ENCODE peak calls at places on chromosomes 7 and 10, in five cellular contexts. M, P, Z, T and H are unnamed samples.

GRCh38 chr10:53700227-53700626 is 927.6 kb upstream of the MBL2 start:
- DNase-seq in M (no peak), P (no peak), Z (no peak), T (no peak), H (no peak)

GRCh38 chr10:67401711-67402110 is 294.3 kb downstream of the CTNNA3 start:
- DNase-seq in M (no peak), P (peak; percentile 71), Z (no peak), T (no peak), H (no peak)

GRCh38 chr7:81155654-81156373 is 237.0 kb upstream of the SEMA3C start:
- DNase-seq in M (no peak), P (peak; percentile 32), Z (no peak), T (no peak), H (no peak)

GRCh38 chr7:46990761-46991160 is 591.1 kb downstream of the TNS3 start:
- DNase-seq in M (peak; percentile 55), P (no peak), Z (no peak), T (no peak), H (no peak)

GRCh38 chr7:138934861-138935260 is 46.3 kb downstream of the KIAA1549 start:
- DNase-seq in M (peak; percentile 40), P (no peak), Z (no peak), T (no peak), H (no peak)

GRCh38 chr10:70887804-70888800 is at the start of gene PCBD1:
- DNase-seq in M (peak; percentile 36), P (peak; percentile 78), Z (peak; percentile 84), T (peak; percentile 44), H (peak; percentile 39)

GRCh38 chr10:3775671-3776551 is 9.1 kb downstream of the KLF6 start:
- DNase-seq in M (peak; percentile 67), P (peak; percentile 75), Z (no peak), T (no peak), H (no peak)

GRCh38 chr7:39085590-39086049 is 107.9 kb downstream of the POU6F2 start:
- DNase-seq in M (no peak), P (peak; percentile 45), Z (peak; percentile 16), T (peak; percentile 46), H (no peak)

GRCh38 chr7:24035653-24036414 is 248.2 kb upstream of the NPY start:
- DNase-seq in M (no peak), P (no peak), Z (no peak), T (no peak), H (no peak)

GRCh38 chr7:47669178-47669878 is 87.4 kb upstream of the TNS3 start:
- DNase-seq in M (peak; percentile 96), P (no peak), Z (peak; percentile 85), T (peak; percentile 80), H (no peak)

GRCh38 chr7:54879776-54880175 is 120.8 kb upstream of the SEC61G start:
- DNase-seq in M (peak; percentile 55), P (no peak), Z (no peak), T (no peak), H (no peak)

GRCh38 chr7:14483663-14484062 is 418.9 kb downstream of the DGKB start:
- DNase-seq in M (no peak), P (peak; percentile 25), Z (no peak), T (no peak), H (no peak)

GRCh38 chr7:105210721-105211205 is 178.0 kb downstream of the SRPK2 start:
- DNase-seq in M (no peak), P (peak; percentile 50), Z (peak; percentile 66), T (no peak), H (no peak)

GRCh38 chr10:131854579-131855335 is 46.1 kb upstream of the PPP2R2D start:
- DNase-seq in M (no peak), P (no peak), Z (no peak), T (no peak), H (no peak)

GRCh38 chr7:80967536-80968297 is 48.9 kb upstream of the SEMA3C start:
- DNase-seq in M (no peak), P (no peak), Z (no peak), T (no peak), H (no peak)

GRCh38 chr10:31836569-31837406 is 91.8 kb downstream of the ARHGAP12 start:
- DNase-seq in M (peak; percentile 48), P (peak; percentile 87), Z (no peak), T (peak; percentile 14), H (no peak)

GRCh38 chr7:1985071-1985470 is 247.7 kb downstream of the MAD1L1 start:
- DNase-seq in M (no peak), P (no peak), Z (peak; percentile 0), T (no peak), H (no peak)

GRCh38 chr7:43764807-43765491 is 6.5 kb downstream of the BLVRA start:
- DNase-seq in M (peak; percentile 43), P (no peak), Z (no peak), T (no peak), H (no peak)

GRCh38 chr10:78890506-78890905 is 178.3 kb upstream of the ZMIZ1 start:
- DNase-seq in M (no peak), P (no peak), Z (no peak), T (no peak), H (no peak)

GRCh38 chr7:152313879-152314604 is 121.8 kb downstream of the KMT2C start:
- DNase-seq in M (peak; percentile 79), P (no peak), Z (no peak), T (no peak), H (no peak)

GRCh38 chr7:596071-596818 is 76.6 kb upstream of the PDGFA start:
- DNase-seq in M (no peak), P (no peak), Z (no peak), T (no peak), H (no peak)

GRCh38 chr7:17362439-17363095 is 64.1 kb downstream of the AHR start:
- DNase-seq in M (peak; percentile 34), P (no peak), Z (no peak), T (no peak), H (no peak)

GRCh38 chr7:107815254-107815882 is 12.3 kb upstream of the SLC26A3 start:
- DNase-seq in M (no peak), P (no peak), Z (no peak), T (no peak), H (no peak)

GRCh38 chr10:61965694-61966284 is 64.3 kb downstream of the ARID5B start:
- DNase-seq in M (no peak), P (no peak), Z (no peak), T (no peak), H (no peak)

GRCh38 chr10:77005901-77006300 is 631.7 kb downstream of the KCNMA1 start:
- DNase-seq in M (no peak), P (no peak), Z (no peak), T (no peak), H (no peak)

GRCh38 chr7:1586126-1586826 is 16.4 kb upstream of the PSMG3 start:
- DNase-seq in M (no peak), P (no peak), Z (no peak), T (no peak), H (no peak)

GRCh38 chr7:36507868-36508440 is 118.3 kb downstream of the ANLN start:
- DNase-seq in M (no peak), P (no peak), Z (no peak), T (no peak), H (no peak)

GRCh38 chr10:112490543-112490942 is 43.5 kb downstream of the VTI1A start:
- DNase-seq in M (peak; percentile 2), P (no peak), Z (no peak), T (no peak), H (no peak)

GRCh38 chr10:131167036-131167860 is 144.3 kb downstream of the TCERG1L start:
- DNase-seq in M (no peak), P (no peak), Z (no peak), T (no peak), H (no peak)

GRCh38 chr7:22083711-22084289 is 138.1 kb upstream of the CDCA7L start:
- DNase-seq in M (no peak), P (peak; percentile 14), Z (peak; percentile 33), T (no peak), H (no peak)

GRCh38 chr7:70696139-70696782 is 435.7 kb upstream of the GALNT17 start:
- DNase-seq in M (peak; percentile 52), P (no peak), Z (no peak), T (no peak), H (no peak)

GRCh38 chr10:104299031-104299904 is 30.3 kb downstream of the GSTO2 start:
- DNase-seq in M (peak; percentile 94), P (no peak), Z (peak; percentile 53), T (no peak), H (no peak)

GRCh38 chr7:127791790-127792189 is 139.8 kb downstream of the SND1 start:
- DNase-seq in M (peak; percentile 59), P (no peak), Z (no peak), T (no peak), H (no peak)

GRCh38 chr7:676246-676971 is 50.1 kb upstream of the DNAAF5 start:
- DNase-seq in M (no peak), P (no peak), Z (no peak), T (peak; percentile 72), H (no peak)

GRCh38 chr10:96642530-96642929 is 55.7 kb upstream of the TM9SF3 start:
- DNase-seq in M (no peak), P (no peak), Z (no peak), T (no peak), H (no peak)
- H3K27ac ChIP-seq in M (no peak overlapping the region), P (no peak overlapping the region), Z (no peak overlapping the region), T (no peak overlapping the region), H (no peak overlapping the region)

GRCh38 chr7:74338366-74339108 is 49.3 kb downstream of the CLIP2 start:
- DNase-seq in M (no peak), P (no peak), Z (no peak), T (no peak), H (no peak)

GRCh38 chr7:74332373-74333176 is 43.4 kb downstream of the CLIP2 start:
- DNase-seq in M (no peak), P (no peak), Z (no peak), T (no peak), H (no peak)

GRCh38 chr7:74329225-74329624 is 40.0 kb downstream of the CLIP2 start:
- DNase-seq in M (no peak), P (no peak), Z (no peak), T (no peak), H (no peak)

GRCh38 chr7:74337926-74338325 is 48.7 kb downstream of the CLIP2 start:
- DNase-seq in M (no peak), P (no peak), Z (no peak), T (no peak), H (no peak)

GRCh38 chr7:74334026-74334425 is 44.8 kb downstream of the CLIP2 start:
- DNase-seq in M (peak; percentile 94), P (no peak), Z (no peak), T (no peak), H (no peak)
- H3K27ac ChIP-seq in M (peak overlapping the region; percentile 12), P (no peak overlapping the region), Z (no peak overlapping the region), T (no peak overlapping the region), H (no peak overlapping the region)

GRCh38 chr7:95725170-95725569 is 47.2 kb upstream of the DYNC1I1 start:
- DNase-seq in M (no peak), P (peak; percentile 43), Z (no peak), T (no peak), H (no peak)
- H3K27ac ChIP-seq in M (no peak overlapping the region), P (no peak overlapping the region), Z (no peak overlapping the region), T (no peak overlapping the region), H (no peak overlapping the region)

GRCh38 chr7:27101906-27102577 is 441 bp downstream of the HOXA2 start:
- DNase-seq in M (peak; percentile 35), P (peak; percentile 35), Z (no peak), T (no peak), H (no peak)

GRCh38 chr7:27099224-27099838 is 3.2 kb downstream of the HOXA2 start:
- DNase-seq in M (peak; percentile 71), P (peak; percentile 63), Z (no peak), T (no peak), H (no peak)

GRCh38 chr7:27099839-27100225 is 2.7 kb downstream of the HOXA2 start:
- DNase-seq in M (peak; percentile 46), P (no peak), Z (no peak), T (no peak), H (no peak)

GRCh38 chr7:27101188-27101905 is 1.1 kb downstream of the HOXA2 start:
- DNase-seq in M (peak; percentile 75), P (no peak), Z (no peak), T (no peak), H (no peak)

GRCh38 chr7:27100601-27101187 is 1.8 kb downstream of the HOXA2 start:
- DNase-seq in M (peak; percentile 54), P (peak; percentile 62), Z (no peak), T (no peak), H (no peak)
- H3K27ac ChIP-seq in M (peak overlapping the region; percentile 96), P (no peak overlapping the region), Z (peak overlapping the region; percentile 75), T (no peak overlapping the region), H (no peak overlapping the region)